ENCODE peak calls at places on chromosomes 7 and 10, in ten cellular contexts. One of them, this sample, is unnamed.

GRCh38 chr10:119724630-119725549 is 960 bp upstream of the INPP5F start:
- DNase-seq in stimulated activated naive B cell treated with anti-CD40 and anti-IgM and Interleukin-4, amounts not matched to agents 10 μg/mL and 1 μg/mL and 100 μg/mL, for 72 hours: no peak
- DNase-seq in Calu3: no peak
- DNase-seq in cardiac fibroblast: peak; percentile 36
- DNase-seq in GM19239: peak; percentile 46
- DNase-seq in KBM-7: peak; percentile 77
- DNase-seq in GM23248: peak; percentile 48
- DNase-seq in activated gamma-delta T cell treated with Interleukin-2 at 50 U/mL for 16 hours: no peak
- DNase-seq in SK-N-SH: no peak
- DNase-seq in ovary: peak; percentile 32
- DNase-seq in this sample: no peak

GRCh38 chr7:149799397-149800168 is 26.2 kb upstream of the ZNF467 start:
- DNase-seq in stimulated activated naive B cell treated with anti-CD40 and anti-IgM and Interleukin-4, amounts not matched to agents 10 μg/mL and 1 μg/mL and 100 μg/mL, for 72 hours: no peak
- DNase-seq in Calu3: peak; percentile 62
- DNase-seq in cardiac fibroblast: no peak
- DNase-seq in GM19239: peak; percentile 67
- DNase-seq in KBM-7: peak; percentile 41
- DNase-seq in GM23248: no peak
- DNase-seq in activated gamma-delta T cell treated with Interleukin-2 at 50 U/mL for 16 hours: peak; percentile 60
- DNase-seq in SK-N-SH: peak; percentile 75
- DNase-seq in ovary: no peak
- DNase-seq in this sample: no peak

GRCh38 chr7:5869691-5870090 is 10.9 kb upstream of the OCM start:
- DNase-seq in stimulated activated naive B cell treated with anti-CD40 and anti-IgM and Interleukin-4, amounts not matched to agents 10 μg/mL and 1 μg/mL and 100 μg/mL, for 72 hours: no peak
- DNase-seq in Calu3: no peak
- DNase-seq in cardiac fibroblast: no peak
- DNase-seq in GM19239: no peak
- DNase-seq in KBM-7: no peak
- DNase-seq in GM23248: no peak
- DNase-seq in activated gamma-delta T cell treated with Interleukin-2 at 50 U/mL for 16 hours: no peak
- DNase-seq in SK-N-SH: no peak
- DNase-seq in ovary: no peak
- DNase-seq in this sample: no peak

GRCh38 chr7:129298268-129298893 is 73.6 kb downstream of the AHCYL2 start:
- DNase-seq in stimulated activated naive B cell treated with anti-CD40 and anti-IgM and Interleukin-4, amounts not matched to agents 10 μg/mL and 1 μg/mL and 100 μg/mL, for 72 hours: no peak
- DNase-seq in Calu3: peak; percentile 55
- DNase-seq in cardiac fibroblast: peak; percentile 64
- DNase-seq in GM19239: peak; percentile 25
- DNase-seq in KBM-7: peak; percentile 53
- DNase-seq in GM23248: peak; percentile 64
- DNase-seq in activated gamma-delta T cell treated with Interleukin-2 at 50 U/mL for 16 hours: peak; percentile 45
- DNase-seq in SK-N-SH: peak; percentile 65
- DNase-seq in ovary: peak; percentile 27
- DNase-seq in this sample: peak; percentile 36

GRCh38 chr10:6151087-6151977 is 51.4 kb upstream of the PFKFB3 start:
- DNase-seq in stimulated activated naive B cell treated with anti-CD40 and anti-IgM and Interleukin-4, amounts not matched to agents 10 μg/mL and 1 μg/mL and 100 μg/mL, for 72 hours: no peak
- DNase-seq in Calu3: peak; percentile 38
- DNase-seq in cardiac fibroblast: peak; percentile 78
- DNase-seq in GM19239: peak; percentile 63
- DNase-seq in KBM-7: peak; percentile 93
- DNase-seq in GM23248: peak; percentile 80
- DNase-seq in activated gamma-delta T cell treated with Interleukin-2 at 50 U/mL for 16 hours: peak; percentile 34
- DNase-seq in SK-N-SH: peak; percentile 56
- DNase-seq in ovary: no peak
- DNase-seq in this sample: peak; percentile 54

GRCh38 chr10:59754951-59755350 is 1.7 kb upstream of the MRLN start:
- DNase-seq in stimulated activated naive B cell treated with anti-CD40 and anti-IgM and Interleukin-4, amounts not matched to agents 10 μg/mL and 1 μg/mL and 100 μg/mL, for 72 hours: no peak
- DNase-seq in Calu3: no peak
- DNase-seq in cardiac fibroblast: no peak
- DNase-seq in GM19239: no peak
- DNase-seq in KBM-7: no peak
- DNase-seq in GM23248: no peak
- DNase-seq in activated gamma-delta T cell treated with Interleukin-2 at 50 U/mL for 16 hours: no peak
- DNase-seq in SK-N-SH: no peak
- DNase-seq in ovary: no peak
- DNase-seq in this sample: no peak

GRCh38 chr10:124064158-124064603 is 29.2 kb downstream of the CHST15 start:
- DNase-seq in stimulated activated naive B cell treated with anti-CD40 and anti-IgM and Interleukin-4, amounts not matched to agents 10 μg/mL and 1 μg/mL and 100 μg/mL, for 72 hours: no peak
- DNase-seq in Calu3: no peak
- DNase-seq in cardiac fibroblast: no peak
- DNase-seq in GM19239: no peak
- DNase-seq in KBM-7: no peak
- DNase-seq in GM23248: no peak
- DNase-seq in activated gamma-delta T cell treated with Interleukin-2 at 50 U/mL for 16 hours: no peak
- DNase-seq in SK-N-SH: no peak
- DNase-seq in ovary: peak; percentile 51
- DNase-seq in this sample: no peak

GRCh38 chr7:148944935-148945934 is 61.1 kb upstream of the EZH2 start:
- DNase-seq in stimulated activated naive B cell treated with anti-CD40 and anti-IgM and Interleukin-4, amounts not matched to agents 10 μg/mL and 1 μg/mL and 100 μg/mL, for 72 hours: no peak
- DNase-seq in Calu3: no peak
- DNase-seq in cardiac fibroblast: peak; percentile 76
- DNase-seq in GM19239: no peak
- DNase-seq in KBM-7: no peak
- DNase-seq in GM23248: peak; percentile 78
- DNase-seq in activated gamma-delta T cell treated with Interleukin-2 at 50 U/mL for 16 hours: no peak
- DNase-seq in SK-N-SH: no peak
- DNase-seq in ovary: no peak
- DNase-seq in this sample: no peak

GRCh38 chr7:149010451-149010850 is 17.9 kb downstream of the PDIA4 start:
- DNase-seq in stimulated activated naive B cell treated with anti-CD40 and anti-IgM and Interleukin-4, amounts not matched to agents 10 μg/mL and 1 μg/mL and 100 μg/mL, for 72 hours: no peak
- DNase-seq in Calu3: no peak
- DNase-seq in cardiac fibroblast: no peak
- DNase-seq in GM19239: no peak
- DNase-seq in KBM-7: no peak
- DNase-seq in GM23248: no peak
- DNase-seq in activated gamma-delta T cell treated with Interleukin-2 at 50 U/mL for 16 hours: no peak
- DNase-seq in SK-N-SH: no peak
- DNase-seq in ovary: no peak
- DNase-seq in this sample: no peak

GRCh38 chr7:64877714-64878610 is 25.1 kb upstream of the ZNF273 start:
- DNase-seq in stimulated activated naive B cell treated with anti-CD40 and anti-IgM and Interleukin-4, amounts not matched to agents 10 μg/mL and 1 μg/mL and 100 μg/mL, for 72 hours: no peak
- DNase-seq in Calu3: no peak
- DNase-seq in cardiac fibroblast: no peak
- DNase-seq in GM19239: no peak
- DNase-seq in KBM-7: no peak
- DNase-seq in GM23248: no peak
- DNase-seq in activated gamma-delta T cell treated with Interleukin-2 at 50 U/mL for 16 hours: no peak
- DNase-seq in SK-N-SH: peak; percentile 37
- DNase-seq in ovary: no peak
- DNase-seq in this sample: no peak

GRCh38 chr7:23017303-23017702 is 3.4 kb upstream of the HYCC1 start:
- DNase-seq in stimulated activated naive B cell treated with anti-CD40 and anti-IgM and Interleukin-4, amounts not matched to agents 10 μg/mL and 1 μg/mL and 100 μg/mL, for 72 hours: no peak
- DNase-seq in Calu3: no peak
- DNase-seq in cardiac fibroblast: no peak
- DNase-seq in GM19239: no peak
- DNase-seq in KBM-7: peak; percentile 61
- DNase-seq in GM23248: no peak
- DNase-seq in activated gamma-delta T cell treated with Interleukin-2 at 50 U/mL for 16 hours: no peak
- DNase-seq in SK-N-SH: no peak
- DNase-seq in ovary: no peak
- DNase-seq in this sample: no peak

GRCh38 chr7:91953618-91954017 is 13.0 kb downstream of the AKAP9 start:
- DNase-seq in stimulated activated naive B cell treated with anti-CD40 and anti-IgM and Interleukin-4, amounts not matched to agents 10 μg/mL and 1 μg/mL and 100 μg/mL, for 72 hours: no peak
- DNase-seq in Calu3: no peak
- DNase-seq in cardiac fibroblast: peak; percentile 41
- DNase-seq in GM19239: no peak
- DNase-seq in KBM-7: no peak
- DNase-seq in GM23248: peak; percentile 47
- DNase-seq in activated gamma-delta T cell treated with Interleukin-2 at 50 U/mL for 16 hours: no peak
- DNase-seq in SK-N-SH: peak; percentile 20
- DNase-seq in ovary: no peak
- DNase-seq in this sample: no peak

GRCh38 chr10:60820093-60820769 is 42.0 kb downstream of the CDK1 start:
- DNase-seq in stimulated activated naive B cell treated with anti-CD40 and anti-IgM and Interleukin-4, amounts not matched to agents 10 μg/mL and 1 μg/mL and 100 μg/mL, for 72 hours: no peak
- DNase-seq in Calu3: no peak
- DNase-seq in cardiac fibroblast: peak; percentile 41
- DNase-seq in GM19239: no peak
- DNase-seq in KBM-7: peak; percentile 68
- DNase-seq in GM23248: peak; percentile 70
- DNase-seq in activated gamma-delta T cell treated with Interleukin-2 at 50 U/mL for 16 hours: no peak
- DNase-seq in SK-N-SH: no peak
- DNase-seq in ovary: no peak
- DNase-seq in this sample: peak; percentile 32

This sample was measured in SK-N-DZ.